ENCODE peak calls at places on chromosomes 4 and X, in eight cellular contexts. One of them, this sample, is unnamed.

GRCh38 chrX:69357293-69357692 is 146.8 kb upstream of the NALF2 start:
- DNase-seq in CD4-positive, CD25-positive, alpha-beta regulatory T cell: no peak
- DNase-seq in stimulated activated CD8-positive, alpha-beta memory T cell treated with anti-CD3 and anti-CD28 coated beads, Interleukin-15, amount 100 ng/mL, for 24 hours: no peak
- DNase-seq in substantia nigra: no peak
- DNase-seq in CD14-positive monocyte: no peak
- DNase-seq in T-helper 2 cell: no peak
- DNase-seq in activated CD8-positive, alpha-beta memory T cell treated with anti-CD3 and anti-CD28 coated beads for 4 hours: no peak
- DNase-seq in central memory CD4-positive, alpha-beta T cell: no peak
- DNase-seq in this sample: no peak

GRCh38 chr4:156198511-156198910 is 244.8 kb upstream of the CTSO start:
- DNase-seq in stimulated activated CD8-positive, alpha-beta memory T cell treated with anti-CD3 and anti-CD28 coated beads, Interleukin-15, amount 100 ng/mL, for 24 hours: no peak
- DNase-seq in CD14-positive monocyte: no peak
- DNase-seq in CD4-positive, CD25-positive, alpha-beta regulatory T cell: no peak
- DNase-seq in activated CD8-positive, alpha-beta memory T cell treated with anti-CD3 and anti-CD28 coated beads for 4 hours: no peak
- DNase-seq in central memory CD4-positive, alpha-beta T cell: no peak
- DNase-seq in T-helper 2 cell: no peak
- DNase-seq in substantia nigra: no peak
- DNase-seq in this sample: no peak

GRCh38 chr4:52949336-52949735 is 87.2 kb downstream of the RASL11B start:
- DNase-seq in central memory CD4-positive, alpha-beta T cell: no peak
- DNase-seq in substantia nigra: no peak
- DNase-seq in T-helper 2 cell: no peak
- DNase-seq in stimulated activated CD8-positive, alpha-beta memory T cell treated with anti-CD3 and anti-CD28 coated beads, Interleukin-15, amount 100 ng/mL, for 24 hours: no peak
- DNase-seq in CD14-positive monocyte: no peak
- DNase-seq in CD4-positive, CD25-positive, alpha-beta regulatory T cell: no peak
- DNase-seq in activated CD8-positive, alpha-beta memory T cell treated with anti-CD3 and anti-CD28 coated beads for 4 hours: no peak
- DNase-seq in this sample: no peak

GRCh38 chr4:7124643-7125442 is 57.0 kb upstream of the GRPEL1 start:
- DNase-seq in CD4-positive, CD25-positive, alpha-beta regulatory T cell: no peak
- DNase-seq in substantia nigra: no peak
- DNase-seq in stimulated activated CD8-positive, alpha-beta memory T cell treated with anti-CD3 and anti-CD28 coated beads, Interleukin-15, amount 100 ng/mL, for 24 hours: no peak
- DNase-seq in CD14-positive monocyte: no peak
- DNase-seq in T-helper 2 cell: no peak
- DNase-seq in central memory CD4-positive, alpha-beta T cell: no peak
- DNase-seq in activated CD8-positive, alpha-beta memory T cell treated with anti-CD3 and anti-CD28 coated beads for 4 hours: no peak
- DNase-seq in this sample: no peak

GRCh38 chr4:105473340-105474109 is at the start of gene PPA2:
- DNase-seq in central memory CD4-positive, alpha-beta T cell: peak
- DNase-seq in activated CD8-positive, alpha-beta memory T cell treated with anti-CD3 and anti-CD28 coated beads for 4 hours: peak
- DNase-seq in CD4-positive, CD25-positive, alpha-beta regulatory T cell: peak
- DNase-seq in stimulated activated CD8-positive, alpha-beta memory T cell treated with anti-CD3 and anti-CD28 coated beads, Interleukin-15, amount 100 ng/mL, for 24 hours: peak
- DNase-seq in substantia nigra: peak
- DNase-seq in T-helper 2 cell: peak
- DNase-seq in CD14-positive monocyte: peak
- DNase-seq in this sample: peak

GRCh38 chrX:107566603-107567262 is 61.6 kb upstream of the PRPS1 start:
- DNase-seq in CD4-positive, CD25-positive, alpha-beta regulatory T cell: no peak
- DNase-seq in CD14-positive monocyte: no peak
- DNase-seq in T-helper 2 cell: no peak
- DNase-seq in stimulated activated CD8-positive, alpha-beta memory T cell treated with anti-CD3 and anti-CD28 coated beads, Interleukin-15, amount 100 ng/mL, for 24 hours: no peak
- DNase-seq in substantia nigra: no peak
- DNase-seq in activated CD8-positive, alpha-beta memory T cell treated with anti-CD3 and anti-CD28 coated beads for 4 hours: no peak
- DNase-seq in central memory CD4-positive, alpha-beta T cell: no peak
- DNase-seq in this sample: no peak

GRCh38 chrX:34893741-34894140 is 48.9 kb upstream of the FAM47B start:
- DNase-seq in activated CD8-positive, alpha-beta memory T cell treated with anti-CD3 and anti-CD28 coated beads for 4 hours: no peak
- DNase-seq in T-helper 2 cell: no peak
- DNase-seq in CD14-positive monocyte: no peak
- DNase-seq in stimulated activated CD8-positive, alpha-beta memory T cell treated with anti-CD3 and anti-CD28 coated beads, Interleukin-15, amount 100 ng/mL, for 24 hours: no peak
- DNase-seq in substantia nigra: no peak
- DNase-seq in central memory CD4-positive, alpha-beta T cell: no peak
- DNase-seq in CD4-positive, CD25-positive, alpha-beta regulatory T cell: no peak
- DNase-seq in this sample: no peak

GRCh38 chrX:6599230-6599629 is 64.3 kb upstream of the VCX3A start:
- DNase-seq in central memory CD4-positive, alpha-beta T cell: no peak
- DNase-seq in CD4-positive, CD25-positive, alpha-beta regulatory T cell: no peak
- DNase-seq in CD14-positive monocyte: no peak
- DNase-seq in substantia nigra: no peak
- DNase-seq in stimulated activated CD8-positive, alpha-beta memory T cell treated with anti-CD3 and anti-CD28 coated beads, Interleukin-15, amount 100 ng/mL, for 24 hours: no peak
- DNase-seq in activated CD8-positive, alpha-beta memory T cell treated with anti-CD3 and anti-CD28 coated beads for 4 hours: no peak
- DNase-seq in T-helper 2 cell: no peak
- DNase-seq in this sample: no peak

GRCh38 chr4:70183168-70183939 is 12.2 kb upstream of the ODAM start:
- DNase-seq in substantia nigra: no peak
- DNase-seq in activated CD8-positive, alpha-beta memory T cell treated with anti-CD3 and anti-CD28 coated beads for 4 hours: no peak
- DNase-seq in CD14-positive monocyte: no peak
- DNase-seq in CD4-positive, CD25-positive, alpha-beta regulatory T cell: peak
- DNase-seq in central memory CD4-positive, alpha-beta T cell: no peak
- DNase-seq in stimulated activated CD8-positive, alpha-beta memory T cell treated with anti-CD3 and anti-CD28 coated beads, Interleukin-15, amount 100 ng/mL, for 24 hours: no peak
- DNase-seq in T-helper 2 cell: no peak
- DNase-seq in this sample: no peak

GRCh38 chr4:165489786-165490185 is 111.0 kb downstream of the CPE start:
- DNase-seq in CD4-positive, CD25-positive, alpha-beta regulatory T cell: no peak
- DNase-seq in T-helper 2 cell: no peak
- DNase-seq in substantia nigra: no peak
- DNase-seq in activated CD8-positive, alpha-beta memory T cell treated with anti-CD3 and anti-CD28 coated beads for 4 hours: no peak
- DNase-seq in CD14-positive monocyte: no peak
- DNase-seq in stimulated activated CD8-positive, alpha-beta memory T cell treated with anti-CD3 and anti-CD28 coated beads, Interleukin-15, amount 100 ng/mL, for 24 hours: no peak
- DNase-seq in central memory CD4-positive, alpha-beta T cell: no peak
- DNase-seq in this sample: no peak

GRCh38 chrX:21838937-21839333 is 482 bp upstream of the MBTPS2 start:
- DNase-seq in CD14-positive monocyte: no peak
- DNase-seq in central memory CD4-positive, alpha-beta T cell: no peak
- DNase-seq in T-helper 2 cell: no peak
- DNase-seq in stimulated activated CD8-positive, alpha-beta memory T cell treated with anti-CD3 and anti-CD28 coated beads, Interleukin-15, amount 100 ng/mL, for 24 hours: no peak
- DNase-seq in substantia nigra: no peak
- DNase-seq in CD4-positive, CD25-positive, alpha-beta regulatory T cell: no peak
- DNase-seq in activated CD8-positive, alpha-beta memory T cell treated with anti-CD3 and anti-CD28 coated beads for 4 hours: no peak
- DNase-seq in this sample: no peak

GRCh38 chrX:105297041-105297440 is 76.5 kb upstream of the TEX13A start:
- DNase-seq in stimulated activated CD8-positive, alpha-beta memory T cell treated with anti-CD3 and anti-CD28 coated beads, Interleukin-15, amount 100 ng/mL, for 24 hours: no peak
- DNase-seq in T-helper 2 cell: no peak
- DNase-seq in substantia nigra: no peak
- DNase-seq in central memory CD4-positive, alpha-beta T cell: no peak
- DNase-seq in CD4-positive, CD25-positive, alpha-beta regulatory T cell: no peak
- DNase-seq in activated CD8-positive, alpha-beta memory T cell treated with anti-CD3 and anti-CD28 coated beads for 4 hours: no peak
- DNase-seq in CD14-positive monocyte: no peak
- DNase-seq in this sample: no peak